ENCODE peak calls at places on chromosome 2, in eight cellular contexts. P is tibial nerve, H is HFFc6, Z is ovary, A is mesothelial cell of epicardium, S is RWPE1, F is cardiac muscle cell, E is GM12865. U is an unnamed sample.

GRCh38 chr2:165666605-165667004 is 127.4 kb downstream of the GALNT3 start:
- DNase-seq in F (no peak), H (no peak), Z (no peak), A (no peak), S (no peak), E (no peak), P (no peak), U (no peak)

GRCh38 chr2:71827973-71828372 is 319.7 kb downstream of the CYP26B1 start:
- DNase-seq in H (no peak), P (no peak), E (no peak), A (peak; percentile 10), F (no peak), S (no peak), Z (no peak), U (no peak)

GRCh38 chr2:162196611-162197010 is 44.6 kb upstream of the GCG start:
- DNase-seq in A (no peak), P (no peak), Z (no peak), E (no peak), F (peak; percentile 21), S (peak; percentile 20), H (peak; percentile 67), U (no peak)

GRCh38 chr2:41167014-41167413 is 715.1 kb upstream of the SLC8A1 start:
- DNase-seq in S (no peak), E (no peak), P (no peak), A (no peak), Z (no peak), H (no peak), F (no peak), U (no peak)

GRCh38 chr2:182895798-182896197 is 29.4 kb upstream of the FRZB start:
- DNase-seq in F (no peak), P (no peak), Z (no peak), S (no peak), H (no peak), A (no peak), E (no peak), U (no peak)

GRCh38 chr2:98219152-98219551 is 127.1 kb upstream of the CNGA3 start:
- DNase-seq in E (no peak), A (no peak), H (no peak), P (no peak), S (no peak), F (no peak), Z (no peak), U (no peak)

GRCh38 chr2:144277622-144278354 is 242.1 kb downstream of the ZEB2 start:
- DNase-seq in E (no peak), Z (no peak), A (no peak), F (no peak), P (no peak), H (no peak), S (no peak), U (no peak)

GRCh38 chr2:37468139-37468538 is 123.7 kb downstream of the QPCT start:
- DNase-seq in S (no peak), A (no peak), Z (no peak), H (no peak), E (no peak), P (no peak), F (peak; percentile 47), U (no peak)

GRCh38 chr2:143730950-143731254 is 601.7 kb downstream of the ARHGAP15 start:
- DNase-seq in S (no peak), P (no peak), E (peak; percentile 49), Z (no peak), F (no peak), A (no peak), H (no peak), U (no peak)

GRCh38 chr2:149115781-149116180 is 77.3 kb downstream of the LYPD6B start:
- DNase-seq in F (no peak), S (no peak), P (no peak), H (no peak), Z (no peak), E (no peak), A (no peak), U (no peak)

GRCh38 chr2:11542275-11542819 is 8.5 kb downstream of the GREB1 start:
- DNase-seq in E (no peak), A (no peak), S (no peak), Z (no peak), H (no peak), P (no peak), F (no peak), U (no peak)

GRCh38 chr2:37180006-37180639 is 8.3 kb downstream of the SULT6B1 start:
- DNase-seq in S (no peak), Z (no peak), H (no peak), E (peak; percentile 21), F (no peak), P (no peak), A (no peak), U (no peak)

GRCh38 chr2:40244251-40245010 is 207.5 kb downstream of the SLC8A1 start:
- DNase-seq in H (peak; percentile 49), A (peak; percentile 39), F (peak; percentile 79), Z (peak; percentile 10), E (peak; percentile 53), S (peak; percentile 36), P (peak; percentile 57), U (no peak)

GRCh38 chr2:62180960-62181359 is 15.0 kb upstream of the B3GNT2 start:
- DNase-seq in Z (no peak), H (no peak), F (no peak), E (no peak), P (no peak), S (no peak), A (no peak), U (no peak)

DNA sequence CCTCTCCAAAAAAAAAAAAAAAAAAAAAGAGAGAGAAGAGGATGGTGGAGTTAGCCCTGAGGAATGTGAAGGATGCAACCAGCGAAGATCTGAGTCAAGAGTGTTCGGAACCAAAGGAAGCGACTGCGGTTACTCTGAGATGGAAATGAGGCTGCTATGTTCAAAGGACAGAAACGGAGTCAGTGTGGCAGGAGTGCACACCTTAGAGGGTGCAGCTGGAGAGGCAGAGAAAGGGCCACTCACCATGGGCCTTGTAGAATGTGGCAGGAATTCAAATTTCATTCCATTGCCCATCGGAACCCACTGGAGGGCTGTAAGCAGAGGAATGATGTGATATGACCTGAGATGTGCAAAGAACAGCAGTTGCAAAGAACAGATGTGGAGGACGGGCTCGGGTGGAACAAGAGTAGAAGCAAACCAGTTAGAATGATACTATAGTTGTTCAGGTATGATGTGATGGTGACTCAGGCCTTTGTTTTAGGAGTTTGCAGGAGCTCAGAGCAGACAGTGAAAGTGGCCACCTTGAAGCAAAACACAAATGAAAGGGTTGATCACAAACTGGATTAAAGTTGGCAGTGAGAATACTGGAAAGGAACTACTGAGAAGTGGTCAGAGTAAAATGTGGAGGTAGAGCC is 22.6 kb downstream of the ITGA6 start:
- DNase-seq in E (no peak), Z (no peak), S (no peak), F (no peak), H (peak; percentile 67), P (no peak), A (no peak), U (no peak)
- TF ChIP-seq CTCF in E (no peak), Z (no peak), S (no peak), F (no peak), H (no peak), P (no peak), A (no peak), U (no peak)

DNA sequence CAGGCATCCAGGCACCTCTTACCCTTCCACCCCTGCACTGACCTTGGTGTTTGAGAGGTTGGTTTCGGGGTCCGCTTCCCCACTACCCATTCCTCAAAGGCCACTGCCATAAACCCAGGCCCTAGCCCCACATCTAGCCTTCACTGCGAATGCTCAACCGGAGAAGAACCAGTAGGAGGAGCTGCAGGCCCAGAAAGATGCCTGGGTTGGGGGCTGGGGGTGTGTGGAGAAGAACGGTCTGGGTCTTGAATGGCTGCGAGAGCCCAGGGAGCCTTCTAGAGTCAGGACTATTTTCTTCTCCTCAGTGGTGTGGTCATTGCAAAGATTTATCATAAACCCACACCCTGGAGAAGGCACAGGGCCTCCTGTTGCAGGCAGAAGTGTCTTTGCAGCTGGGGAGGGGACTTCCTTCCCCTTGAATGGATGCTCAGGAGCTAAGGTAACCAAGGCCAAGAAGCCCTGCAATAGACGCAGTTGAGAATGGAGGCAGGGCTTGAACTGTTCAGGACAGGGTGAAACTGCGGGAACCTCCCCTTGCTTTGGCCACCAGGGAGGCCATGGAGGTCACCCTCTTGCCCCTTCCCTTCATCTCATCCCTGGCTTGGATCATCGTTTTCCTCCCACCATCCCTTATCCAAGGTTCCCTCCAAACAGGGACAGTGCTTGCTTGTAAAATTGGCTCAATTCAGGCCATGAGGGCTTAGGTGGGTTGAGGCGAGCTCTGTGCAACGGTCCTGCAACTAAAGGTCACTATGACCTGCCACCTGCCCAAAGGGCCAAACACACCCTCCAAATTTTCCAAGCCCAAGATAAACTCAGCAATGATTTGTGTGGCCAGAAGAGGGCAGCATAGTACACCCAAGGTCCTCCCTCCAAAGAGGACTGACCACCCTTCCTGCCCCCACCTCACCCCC is 20.9 kb downstream of the THNSL2 start:
- DNase-seq in E (peak; percentile 48), F (peak; percentile 53), A (peak; percentile 57), P (peak; percentile 38), H (no peak), Z (no peak), S (peak; percentile 49), U (no peak)
- TF ChIP-seq CTCF in E (peak; percentile 63), F (peak; percentile 50), A (peak; percentile 85), P (peak; percentile 65), H (peak; percentile 79), Z (no peak), S (peak; percentile 58), U (no peak)

GRCh38 chr2:127913808-127914457 is 28.2 kb upstream of the AMMECR1L start:
- DNase-seq in A (no peak), F (no peak), S (no peak), Z (no peak), H (no peak), E (no peak), P (no peak), U (no peak)
- TF ChIP-seq CTCF in A (no peak), F (no peak), S (no peak), Z (no peak), H (no peak), E (no peak), P (no peak), U (no peak)

GRCh38 chr2:45311559-45311958 is 299.5 kb downstream of the SRBD1 start:
- DNase-seq in H (no peak), Z (no peak), F (no peak), P (no peak), S (no peak), A (no peak), E (no peak), U (no peak)

GRCh38 chr2:45316576-45317338 is 294.3 kb downstream of the SRBD1 start:
- DNase-seq in P (no peak), A (no peak), H (no peak), E (no peak), F (no peak), S (no peak), Z (no peak), U (no peak)

GRCh38 chr2:45307147-45307546 is 297.9 kb upstream of the SIX2 start:
- DNase-seq in S (no peak), E (no peak), A (no peak), H (no peak), P (no peak), Z (no peak), F (no peak), U (no peak)

GRCh38 chr2:45315881-45316280 is 295.2 kb downstream of the SRBD1 start:
- DNase-seq in A (no peak), Z (no peak), S (no peak), P (no peak), E (no peak), H (peak; percentile 57), F (peak; percentile 92), U (no peak)

DNA sequence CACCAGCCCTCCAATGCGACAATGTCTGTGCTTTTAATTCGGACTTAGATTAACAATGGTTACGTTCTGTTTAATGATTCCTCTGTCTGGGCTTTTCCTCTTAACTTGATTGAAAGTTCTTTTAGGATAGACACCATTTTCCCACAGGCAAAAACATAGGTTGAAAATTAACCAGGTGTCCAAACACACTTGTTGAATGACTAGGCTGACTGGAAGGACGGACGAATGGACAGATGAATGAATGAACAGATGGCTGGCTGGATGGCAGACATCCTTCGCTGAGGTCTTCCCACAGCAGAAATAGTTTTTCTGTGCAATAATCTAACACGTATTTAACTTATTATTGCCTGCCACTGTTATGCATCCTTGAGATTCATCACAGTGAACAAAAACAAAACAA is 298.8 kb downstream of the SRBD1 start:
- DNase-seq in P (no peak), Z (no peak), E (no peak), S (no peak), A (no peak), F (no peak), H (no peak), U (no peak)
- TF ChIP-seq CTCF in P (no peak), Z (no peak), E (no peak), S (no peak), A (no peak), F (no peak), H (no peak), U (no peak)

U was measured in activated B cell treated with CpG ODN at 0.5 μM for 24 hours.